ENCODE peak calls at places on chromosomes 3 and 15, in nine cellular contexts. One of them, this sample, is unnamed.
A peak's percentile ranks its signal among the peaks of the same experiment; 100 is the strongest.

GRCh38 chr3:63351159-63352007 is 73.3 kb downstream of the SYNPR start:
- DNase-seq in SW480: peak; percentile 64
- DNase-seq in stimulated activated naive CD8-positive, alpha-beta T cell treated with anti-CD3 and anti-CD28 coated beads, Interleukin-15, amount 100 ng/mL, for 72 hours: no peak
- DNase-seq in DMS53: peak; percentile 59
- DNase-seq in GM10248: peak; percentile 32
- DNase-seq in NCI-H1105 treated with DMSO at 0.1 percent for 48 hours: peak; percentile 59
- DNase-seq in kidney tubule cell: peak; percentile 66
- DNase-seq in HuH-7.5: peak; percentile 28
- DNase-seq in posterior cingulate gyrus: no peak
- DNase-seq in this sample: peak; percentile 64

GRCh38 chr15:32721594-32721993 is 3.8 kb downstream of the GREM1 start:
- DNase-seq in SW480: no peak
- DNase-seq in stimulated activated naive CD8-positive, alpha-beta T cell treated with anti-CD3 and anti-CD28 coated beads, Interleukin-15, amount 100 ng/mL, for 72 hours: no peak
- DNase-seq in DMS53: no peak
- DNase-seq in GM10248: no peak
- DNase-seq in NCI-H1105 treated with DMSO at 0.1 percent for 48 hours: no peak
- DNase-seq in kidney tubule cell: no peak
- DNase-seq in HuH-7.5: no peak
- DNase-seq in posterior cingulate gyrus: no peak
- DNase-seq in this sample: no peak

GRCh38 chr3:190497809-190498208 is 16.1 kb upstream of the IL1RAP start:
- DNase-seq in SW480: no peak
- DNase-seq in stimulated activated naive CD8-positive, alpha-beta T cell treated with anti-CD3 and anti-CD28 coated beads, Interleukin-15, amount 100 ng/mL, for 72 hours: no peak
- DNase-seq in DMS53: no peak
- DNase-seq in GM10248: no peak
- DNase-seq in NCI-H1105 treated with DMSO at 0.1 percent for 48 hours: peak; percentile 70
- DNase-seq in kidney tubule cell: peak; percentile 56
- DNase-seq in HuH-7.5: no peak
- DNase-seq in posterior cingulate gyrus: no peak
- DNase-seq in this sample: no peak

GRCh38 chr3:114718897-114719208 is 425.0 kb downstream of the TIGIT start:
- DNase-seq in SW480: peak; percentile 14
- DNase-seq in stimulated activated naive CD8-positive, alpha-beta T cell treated with anti-CD3 and anti-CD28 coated beads, Interleukin-15, amount 100 ng/mL, for 72 hours: no peak
- DNase-seq in DMS53: peak; percentile 40
- DNase-seq in GM10248: no peak
- DNase-seq in NCI-H1105 treated with DMSO at 0.1 percent for 48 hours: no peak
- DNase-seq in kidney tubule cell: peak; percentile 73
- DNase-seq in HuH-7.5: peak; percentile 8
- DNase-seq in posterior cingulate gyrus: no peak
- DNase-seq in this sample: no peak

GRCh38 chr15:81293728-81294500 is 30.0 kb downstream of the STARD5 start:
- DNase-seq in SW480: no peak
- DNase-seq in stimulated activated naive CD8-positive, alpha-beta T cell treated with anti-CD3 and anti-CD28 coated beads, Interleukin-15, amount 100 ng/mL, for 72 hours: peak; percentile 81
- DNase-seq in DMS53: no peak
- DNase-seq in GM10248: peak; percentile 75
- DNase-seq in NCI-H1105 treated with DMSO at 0.1 percent for 48 hours: no peak
- DNase-seq in kidney tubule cell: no peak
- DNase-seq in HuH-7.5: no peak
- DNase-seq in posterior cingulate gyrus: no peak
- DNase-seq in this sample: no peak

GRCh38 chr3:138467905-138468304 is 33.5 kb downstream of the ESYT3 start:
- DNase-seq in SW480: no peak
- DNase-seq in stimulated activated naive CD8-positive, alpha-beta T cell treated with anti-CD3 and anti-CD28 coated beads, Interleukin-15, amount 100 ng/mL, for 72 hours: no peak
- DNase-seq in DMS53: no peak
- DNase-seq in GM10248: no peak
- DNase-seq in NCI-H1105 treated with DMSO at 0.1 percent for 48 hours: no peak
- DNase-seq in kidney tubule cell: no peak
- DNase-seq in HuH-7.5: no peak
- DNase-seq in posterior cingulate gyrus: no peak
- DNase-seq in this sample: no peak

GRCh38 chr15:71085809-71086208 is 29.5 kb upstream of the THSD4 start:
- DNase-seq in SW480: no peak
- DNase-seq in stimulated activated naive CD8-positive, alpha-beta T cell treated with anti-CD3 and anti-CD28 coated beads, Interleukin-15, amount 100 ng/mL, for 72 hours: no peak
- DNase-seq in DMS53: no peak
- DNase-seq in GM10248: no peak
- DNase-seq in NCI-H1105 treated with DMSO at 0.1 percent for 48 hours: no peak
- DNase-seq in kidney tubule cell: no peak
- DNase-seq in HuH-7.5: no peak
- DNase-seq in posterior cingulate gyrus: no peak
- DNase-seq in this sample: peak; percentile 88

GRCh38 chr3:58261954-58262666 is 24.5 kb downstream of the ABHD6 start:
- DNase-seq in SW480: no peak
- DNase-seq in stimulated activated naive CD8-positive, alpha-beta T cell treated with anti-CD3 and anti-CD28 coated beads, Interleukin-15, amount 100 ng/mL, for 72 hours: no peak
- DNase-seq in DMS53: no peak
- DNase-seq in GM10248: peak; percentile 32
- DNase-seq in NCI-H1105 treated with DMSO at 0.1 percent for 48 hours: no peak
- DNase-seq in kidney tubule cell: no peak
- DNase-seq in HuH-7.5: no peak
- DNase-seq in posterior cingulate gyrus: no peak
- DNase-seq in this sample: no peak

GRCh38 chr3:9330166-9330703 is 32.6 kb upstream of the THUMPD3 start:
- DNase-seq in SW480: no peak
- DNase-seq in stimulated activated naive CD8-positive, alpha-beta T cell treated with anti-CD3 and anti-CD28 coated beads, Interleukin-15, amount 100 ng/mL, for 72 hours: no peak
- DNase-seq in DMS53: no peak
- DNase-seq in GM10248: no peak
- DNase-seq in NCI-H1105 treated with DMSO at 0.1 percent for 48 hours: no peak
- DNase-seq in kidney tubule cell: no peak
- DNase-seq in HuH-7.5: no peak
- DNase-seq in posterior cingulate gyrus: no peak
- DNase-seq in this sample: no peak

GRCh38 chr3:44000586-44000985 is 241.1 kb upstream of the TOPAZ1 start:
- DNase-seq in SW480: peak; percentile 50
- DNase-seq in stimulated activated naive CD8-positive, alpha-beta T cell treated with anti-CD3 and anti-CD28 coated beads, Interleukin-15, amount 100 ng/mL, for 72 hours: no peak
- DNase-seq in DMS53: no peak
- DNase-seq in GM10248: no peak
- DNase-seq in NCI-H1105 treated with DMSO at 0.1 percent for 48 hours: no peak
- DNase-seq in kidney tubule cell: peak; percentile 52
- DNase-seq in HuH-7.5: no peak
- DNase-seq in posterior cingulate gyrus: no peak
- DNase-seq in this sample: no peak

GRCh38 chr3:111227216-111227615 is 155.6 kb downstream of the NECTIN3 start:
- DNase-seq in SW480: no peak
- DNase-seq in stimulated activated naive CD8-positive, alpha-beta T cell treated with anti-CD3 and anti-CD28 coated beads, Interleukin-15, amount 100 ng/mL, for 72 hours: no peak
- DNase-seq in DMS53: no peak
- DNase-seq in GM10248: no peak
- DNase-seq in NCI-H1105 treated with DMSO at 0.1 percent for 48 hours: no peak
- DNase-seq in kidney tubule cell: peak; percentile 59
- DNase-seq in HuH-7.5: no peak
- DNase-seq in posterior cingulate gyrus: no peak
- DNase-seq in this sample: no peak

GRCh38 chr3:13791501-13792490 is 88.1 kb downstream of the WNT7A start:
- DNase-seq in SW480: no peak
- DNase-seq in stimulated activated naive CD8-positive, alpha-beta T cell treated with anti-CD3 and anti-CD28 coated beads, Interleukin-15, amount 100 ng/mL, for 72 hours: no peak
- DNase-seq in DMS53: no peak
- DNase-seq in GM10248: no peak
- DNase-seq in NCI-H1105 treated with DMSO at 0.1 percent for 48 hours: no peak
- DNase-seq in kidney tubule cell: no peak
- DNase-seq in HuH-7.5: no peak
- DNase-seq in posterior cingulate gyrus: peak; percentile 82
- DNase-seq in this sample: no peak

GRCh38 chr3:82586414-82586813 is 825.0 kb upstream of the GBE1 start:
- DNase-seq in SW480: no peak
- DNase-seq in stimulated activated naive CD8-positive, alpha-beta T cell treated with anti-CD3 and anti-CD28 coated beads, Interleukin-15, amount 100 ng/mL, for 72 hours: no peak
- DNase-seq in DMS53: peak; percentile 30
- DNase-seq in GM10248: no peak
- DNase-seq in NCI-H1105 treated with DMSO at 0.1 percent for 48 hours: no peak
- DNase-seq in kidney tubule cell: no peak
- DNase-seq in HuH-7.5: no peak
- DNase-seq in posterior cingulate gyrus: no peak
- DNase-seq in this sample: peak; percentile 9

GRCh38 chr3:71718069-71718468 is 7.1 kb downstream of the EIF4E3 start:
- DNase-seq in SW480: no peak
- DNase-seq in stimulated activated naive CD8-positive, alpha-beta T cell treated with anti-CD3 and anti-CD28 coated beads, Interleukin-15, amount 100 ng/mL, for 72 hours: no peak
- DNase-seq in DMS53: no peak
- DNase-seq in GM10248: no peak
- DNase-seq in NCI-H1105 treated with DMSO at 0.1 percent for 48 hours: no peak
- DNase-seq in kidney tubule cell: no peak
- DNase-seq in HuH-7.5: no peak
- DNase-seq in posterior cingulate gyrus: no peak
- DNase-seq in this sample: no peak

GRCh38 chr15:82680200-82681102 is 29.2 kb downstream of the AP3B2 start:
- DNase-seq in SW480: no peak
- DNase-seq in stimulated activated naive CD8-positive, alpha-beta T cell treated with anti-CD3 and anti-CD28 coated beads, Interleukin-15, amount 100 ng/mL, for 72 hours: peak; percentile 79
- DNase-seq in DMS53: peak; percentile 93
- DNase-seq in GM10248: peak; percentile 84
- DNase-seq in NCI-H1105 treated with DMSO at 0.1 percent for 48 hours: peak; percentile 80
- DNase-seq in kidney tubule cell: peak; percentile 83
- DNase-seq in HuH-7.5: no peak
- DNase-seq in posterior cingulate gyrus: no peak
- DNase-seq in this sample: peak; percentile 88